ENCODE peak calls at places on chromosomes 16 and 17, in six cellular contexts. P is PC-9, X is A673, N is OCI-LY7, L is IMR-90, Y is transverse colon. D is an unnamed sample. For H3K9me3, the result is how much of the 10 kb centered on the place peaks cover.

GRCh38 chr17:77480509-77481215 is 339.9 kb downstream of the SEC14L1 start:
- DNase-seq in Y (no peak), X (no peak), P (no peak), N (no peak), L (no peak), D (no peak)

GRCh38 chr17:8148560-8148959 is 3.6 kb downstream of the PER1 start:
- DNase-seq in X (no peak), Y (no peak), L (no peak), P (no peak), N (no peak), D (peak)

GRCh38 chr17:64460955-64461354 is 12.0 kb downstream of the MILR1 start:
- DNase-seq in Y (no peak), L (no peak), X (no peak), P (no peak), N (no peak), D (no peak)

GRCh38 chr17:39660011-39660360 is 5.2 kb upstream of the TCAP start:
- DNase-seq in X (no peak), L (no peak), N (no peak), Y (no peak), P (no peak), D (no peak)

GRCh38 chr16:51773491-51773890 is 622.4 kb upstream of the SALL1 start:
- DNase-seq in P (no peak), X (no peak), L (no peak), N (no peak), Y (no peak), D (no peak)

GRCh38 chr17:27282054-27282501 is 11.8 kb upstream of the WSB1 start:
- DNase-seq in N (peak), Y (no peak), L (peak), P (no peak), X (no peak), D (no peak)

GRCh38 chr16:65895906-65896305 is 470.6 kb upstream of the CDH5 start:
- DNase-seq in Y (no peak), P (no peak), L (no peak), N (no peak), X (no peak), D (no peak)

GRCh38 chr17:8163978-8164814 is 1.4 kb upstream of the VAMP2 start:
- DNase-seq in L (peak), N (peak), P (peak), X (peak), Y (peak), D (peak)

GRCh38 chr17:7001562-7001961 is 5.7 kb downstream of the ALOX12 start:
- DNase-seq in Y (no peak), N (no peak), X (no peak), L (no peak), P (peak), D (no peak)

GRCh38 chr17:44738214-44738906 is 20.4 kb upstream of the ADAM11 start:
- DNase-seq in P (no peak), Y (no peak), L (peak), X (no peak), N (no peak), D (no peak)

GRCh38 chr16:57778658-57779057 is 23.6 kb downstream of the KIFC3 start:
- DNase-seq in L (no peak), P (no peak), N (no peak), X (no peak), Y (no peak), D (no peak)

GRCh38 chr17:76691379-76692191 is 19.2 kb downstream of the MXRA7 start:
- DNase-seq in P (no peak), L (no peak), Y (no peak), X (no peak), N (no peak), D (no peak)

GRCh38 chr16:25893332-25893731 is 201.6 kb downstream of the HS3ST4 start:
- DNase-seq in Y (no peak), X (no peak), N (no peak), L (no peak), P (no peak), D (no peak)

GRCh38 chr16:75263963-75264445 is 12.6 kb upstream of the BCAR1 start:
- DNase-seq in Y (peak), X (no peak), P (peak), L (no peak), N (no peak), D (no peak)

GRCh38 chr17:37791434-37791833 is 46.6 kb upstream of the HNF1B start:
- DNase-seq in L (peak), N (peak), Y (peak), X (peak), P (no peak), D (no peak)

GRCh38 chr16:54390095-54390494 is 103.5 kb upstream of the IRX3 start:
- DNase-seq in P (no peak), L (no peak), X (no peak), N (no peak), Y (no peak), D (no peak)

GRCh38 chr16:87471278-87472141 is 21.3 kb downstream of the ZCCHC14 start:
- DNase-seq in L (no peak), P (no peak), Y (no peak), X (no peak), N (no peak), D (peak)

GRCh38 chr16:5347561-5347960 is 250.0 kb upstream of the EEF2KMT start:
- DNase-seq in Y (no peak), X (no peak), N (no peak), L (no peak), P (no peak), D (no peak)

GRCh38 chr17:55273579-55274370 is 9.0 kb downstream of the HLF start:
- DNase-seq in L (no peak), X (no peak), N (no peak), Y (peak), P (no peak), D (no peak)

GRCh38 chr17:9566067-9566466 is 9.6 kb downstream of the STX8 start:
- DNase-seq in P (no peak), N (no peak), Y (no peak), L (no peak), X (peak), D (no peak)

GRCh38 chr17:17613708-17614114 is 22.2 kb upstream of the PEMT start:
- DNase-seq in X (peak), P (peak), N (peak), L (peak), Y (peak), D (no peak)

GRCh38 chr16:57810197-57811024 is 8.1 kb upstream of the KIFC3 start:
- DNase-seq in X (peak), P (peak), N (no peak), L (peak), Y (peak), D (peak)

GRCh38 chr17:70848785-70849184 is 679.5 kb downstream of the KCNJ2 start:
- DNase-seq in N (no peak), X (no peak), L (peak), P (no peak), Y (no peak), D (no peak)

GRCh38 chr17:27407916-27408846 is 48.1 kb upstream of the KSR1 start:
- DNase-seq in X (peak), N (no peak), L (peak), P (peak), Y (no peak), D (no peak)

GRCh38 chr17:74211141-74211928 is 2.0 kb upstream of the TTYH2 start:
- DNase-seq in X (no peak), Y (no peak), L (no peak), P (no peak), N (no peak), D (no peak)

GRCh38 chr17:43453331-43453812 is 30.4 kb upstream of the DHX8 start:
- DNase-seq in Y (peak), N (no peak), X (no peak), P (no peak), L (no peak), D (no peak)

GRCh38 chr17:15651583-15652110 is 32.1 kb upstream of the FBXW10B start:
- DNase-seq in N (peak), L (peak), X (peak), Y (peak), P (peak), D (peak)

GRCh38 chr16:10895053-10895946 is 18.3 kb downstream of the CIITA start:
- DNase-seq in Y (peak), P (peak), X (peak), N (peak), L (peak), D (peak)

GRCh38 chr17:79601604-79602420 is 9.0 kb downstream of the RBFOX3 start:
- DNase-seq in P (no peak), X (no peak), Y (no peak), N (no peak), L (no peak), D (no peak)

GRCh38 chr17:75087558-75088453 is at the start of gene SLC16A5:
- DNase-seq in L (peak), N (no peak), P (peak), Y (peak), X (peak), D (peak)

GRCh38 chr16:29029168-29029994 is 44.5 kb downstream of the LAT start:
- DNase-seq in Y (no peak), L (peak), X (peak), N (no peak), P (peak), D (no peak)

GRCh38 chr16:77169650-77170236 is 21.2 kb upstream of the MON1B start:
- DNase-seq in P (peak), L (peak), X (peak), Y (peak), N (peak), D (no peak)

GRCh38 chr17:19384723-19385391 is 2.1 kb downstream of the MFAP4 start:
- DNase-seq in L (peak), X (peak), N (no peak), P (no peak), Y (peak), D (peak)

GRCh38 chr16:89895482-89896250 is 22.3 kb downstream of the TCF25 start:
- DNase-seq in N (no peak), P (no peak), L (no peak), X (no peak), Y (no peak), D (no peak)

GRCh38 chr17:81092518-81093095 is 57.7 kb downstream of the BAIAP2 start:
- DNase-seq in L (no peak), N (no peak), Y (no peak), P (no peak), X (no peak), D (no peak)
- H3K4me3 ChIP-seq in L (no peak), N (no peak), Y (no peak), P (no peak), X (no peak), D (no peak)

GRCh38 chr16:35749253-35750141 is 2290.1 kb downstream of the TP53TG3F start:
- DNase-seq in L (no peak), N (no peak), X (no peak), Y (no peak), P (no peak), D (peak)

GRCh38 chr16:35748621-35749252 is 2289.3 kb downstream of the TP53TG3F start:
- DNase-seq in X (no peak), L (no peak), N (no peak), P (no peak), Y (no peak), D (no peak)

GRCh38 chr16:35751191-35751941 is 2292.0 kb downstream of the TP53TG3F start:
- DNase-seq in Y (no peak), N (no peak), L (no peak), X (no peak), P (no peak), D (peak)

GRCh38 chr16:35750701-35751104 is 2291.3 kb downstream of the TP53TG3F start:
- DNase-seq in X (no peak), P (no peak), L (no peak), Y (no peak), N (no peak), D (peak)

GRCh38 chr16:35750157-35750689 is 2290.8 kb downstream of the TP53TG3F start:
- DNase-seq in P (no peak), X (no peak), L (no peak), N (no peak), Y (no peak), D (no peak)
- H3K9me3 ChIP-seq in P (under half), X (under half), L (half or more), N (under half), Y (under half), D (half or more)

GRCh38 chr16:31298340-31298739 is 38.6 kb downstream of the ITGAM start:
- DNase-seq in N (no peak), L (no peak), P (no peak), Y (no peak), X (no peak), D (no peak)

GRCh38 chr16:31301708-31302400 is 42.1 kb downstream of the ITGAM start:
- DNase-seq in X (peak), P (no peak), Y (no peak), N (peak), L (no peak), D (no peak)

GRCh38 chr16:31297496-31297895 is 37.7 kb downstream of the ITGAM start:
- DNase-seq in L (no peak), Y (no peak), X (no peak), N (no peak), P (no peak), D (no peak)

GRCh38 chr16:31295206-31295605 is 35.4 kb downstream of the ITGAM start:
- DNase-seq in L (no peak), Y (no peak), P (no peak), N (no peak), X (no peak), D (no peak)

GRCh38 chr16:31298958-31299357 is 39.2 kb downstream of the ITGAM start:
- DNase-seq in P (no peak), N (peak), Y (no peak), X (no peak), L (no peak), D (no peak)
- TF ChIP-seq CTCF in P (peak), N (peak), Y (peak), X (peak), L (peak), D (no peak)

DNA sequence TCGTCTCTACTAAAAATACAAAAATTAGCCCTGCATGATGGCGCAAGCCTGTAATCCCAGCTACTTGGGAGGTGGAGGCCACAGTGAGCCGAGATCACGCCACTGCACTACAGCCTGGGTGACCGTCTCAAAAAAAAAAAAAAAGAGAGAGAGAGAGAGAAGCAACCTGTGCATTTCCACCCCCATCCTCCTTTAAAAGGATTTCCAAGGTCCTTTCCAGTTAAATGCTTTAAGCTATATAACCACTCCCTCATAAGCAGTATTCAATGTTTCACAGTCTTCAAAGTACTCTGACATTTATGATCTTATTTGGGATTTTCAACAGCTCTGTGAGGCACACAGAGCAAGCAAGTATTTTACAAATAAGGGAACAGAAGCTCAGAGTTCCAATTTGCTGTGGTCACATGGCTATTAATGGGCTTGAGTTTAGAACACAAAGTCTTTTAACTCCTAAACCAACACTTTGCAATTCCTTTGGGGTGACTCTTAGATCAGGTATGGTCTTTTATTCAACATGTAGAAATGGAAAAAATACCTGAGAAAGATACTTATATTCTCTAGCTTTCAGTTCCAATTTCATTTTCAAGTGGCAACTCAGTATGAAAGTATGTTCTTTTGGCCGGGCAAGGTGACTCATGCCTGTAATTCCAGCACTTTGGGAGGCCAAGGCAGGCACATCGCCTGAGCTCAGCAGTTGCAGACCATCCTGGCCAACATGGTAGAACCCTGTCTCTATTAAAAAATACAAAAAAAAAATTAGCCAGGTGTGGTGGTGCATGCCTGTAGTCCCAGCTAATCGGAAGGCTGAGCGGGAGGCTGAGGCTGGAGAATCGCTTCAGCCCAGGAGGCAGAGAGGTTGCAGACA is 31.3 kb downstream of the SPOP start:
- DNase-seq in L (peak), P (peak), Y (peak), N (no peak), X (peak), D (no peak)
- H3K4me3 ChIP-seq in L (peak), P (no peak), Y (peak), N (no peak), X (no peak), D (no peak)

GRCh38 chr16:34743115-34743514 is 1283.7 kb downstream of the TP53TG3F start:
- DNase-seq in L (no peak), P (no peak), X (no peak), Y (no peak), N (no peak), D (no peak)
- H3K9me3 ChIP-seq in L (under half), P (half or more), X (half or more), Y (under half), N (half or more), D (half or more)

GRCh38 chr17:67274466-67274865 is 29.5 kb upstream of the HELZ start:
- DNase-seq in L (no peak), X (no peak), P (no peak), N (no peak), Y (no peak), D (no peak)

GRCh38 chr17:67276075-67276474 is 31.1 kb upstream of the HELZ start:
- DNase-seq in N (peak), L (no peak), X (no peak), Y (no peak), P (peak), D (no peak)

GRCh38 chr17:67273900-67274299 is 28.9 kb upstream of the HELZ start:
- DNase-seq in Y (no peak), P (no peak), L (no peak), N (no peak), X (no peak), D (no peak)

GRCh38 chr17:67270411-67270810 is 25.4 kb upstream of the HELZ start:
- DNase-seq in X (no peak), L (no peak), P (no peak), N (no peak), Y (no peak), D (no peak)

DNA sequence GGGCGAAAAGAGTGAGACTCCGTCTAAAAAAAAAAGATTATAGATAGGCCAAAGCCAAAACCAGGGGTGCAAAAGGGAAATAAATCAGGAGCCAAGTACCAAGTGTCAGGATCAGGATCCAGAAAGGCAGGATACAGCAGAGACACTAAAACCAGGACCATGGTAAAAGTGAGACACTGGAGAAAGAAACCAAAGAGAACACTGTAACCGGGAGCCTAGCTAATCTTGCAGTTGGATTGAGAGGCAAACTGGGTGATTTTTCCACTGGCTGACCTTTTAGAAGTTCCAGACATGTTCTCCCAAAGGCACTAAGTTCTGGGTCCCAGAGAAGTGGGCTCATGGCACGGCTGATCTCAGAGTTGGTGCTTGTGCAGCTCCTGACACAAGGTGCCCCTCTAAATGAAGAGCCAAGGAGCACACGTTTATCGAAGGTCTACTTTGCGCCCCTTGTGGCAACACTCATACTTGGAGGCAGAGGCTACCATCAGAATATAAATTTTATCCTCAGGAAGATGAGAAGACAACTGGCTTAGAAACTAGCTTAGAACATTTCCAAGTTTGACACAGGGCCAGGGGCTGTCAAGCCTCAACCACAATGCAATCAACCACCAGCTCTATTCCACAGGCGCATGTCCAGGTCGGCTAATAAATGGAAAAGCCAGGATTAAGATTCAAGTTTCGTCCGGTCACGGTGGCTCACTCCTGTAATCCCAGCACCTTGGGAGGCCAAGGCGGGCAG is 27.5 kb upstream of the HELZ start:
- DNase-seq in P (no peak), N (peak), Y (no peak), L (no peak), X (peak), D (no peak)
- TF ChIP-seq CTCF in P (peak), N (peak), Y (no peak), L (peak), X (peak), D (no peak)

GRCh38 chr16:85174871-85175723 is 62.8 kb upstream of the CIBAR2 start:
- DNase-seq in Y (no peak), N (no peak), L (peak), X (peak), P (no peak), D (peak)
- H3K4me3 ChIP-seq in Y (no peak), N (no peak), L (no peak), X (peak), P (no peak), D (no peak)

DNA sequence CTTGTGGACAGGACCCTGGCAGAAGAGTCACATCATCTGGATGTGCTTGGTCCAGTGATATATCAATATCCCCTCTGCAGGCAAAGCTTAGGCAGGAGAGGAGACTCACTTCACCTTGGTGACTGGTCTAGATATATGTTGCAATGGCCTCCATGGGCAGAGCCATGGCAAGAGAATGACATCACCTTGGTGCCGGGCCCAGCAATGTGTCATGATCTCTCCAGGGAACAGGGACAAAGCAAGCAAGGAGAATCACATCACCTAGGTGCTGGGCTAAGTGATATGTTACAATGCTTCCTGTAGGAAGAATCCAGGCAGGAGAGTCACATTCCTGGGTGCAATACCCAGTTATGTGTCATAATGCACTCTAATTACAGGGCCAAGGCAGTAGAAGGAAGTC is 2106.2 kb downstream of the TP53TG3F start:
- DNase-seq in X (no peak), Y (no peak), N (no peak), L (no peak), P (no peak), D (no peak)
- H3K9me3 ChIP-seq in X (under half), Y (under half), N (under half), L (under half), P (under half), D (half or more)

GRCh38 chr16:35102780-35103403 is 1643.5 kb downstream of the TP53TG3F start:
- DNase-seq in P (peak), N (peak), X (peak), L (no peak), Y (no peak), D (no peak)
- TF ChIP-seq CTCF in P (peak), N (peak), X (peak), L (no peak), Y (no peak), D (no peak)

DNA sequence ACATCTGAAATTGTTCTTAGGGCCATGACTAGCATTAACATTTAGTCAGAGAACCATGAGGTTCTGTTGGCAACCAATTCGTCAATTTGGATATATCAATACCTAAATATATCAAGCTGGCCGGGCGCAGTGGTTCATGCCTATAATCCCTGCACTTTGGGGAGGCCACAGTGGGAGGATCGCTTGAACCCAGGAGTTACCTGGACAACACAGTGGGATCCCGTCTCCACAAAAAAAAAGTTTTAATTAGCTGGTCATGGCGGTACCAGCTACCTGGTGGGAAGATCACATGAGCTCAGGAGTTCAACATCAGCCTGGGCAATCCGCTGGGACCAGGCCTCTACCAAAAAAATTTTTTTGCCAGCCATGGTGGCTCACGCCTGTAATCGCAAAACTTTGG is 8.4 kb downstream of the YWHAE start:
- DNase-seq in X (no peak), P (no peak), Y (no peak), N (no peak), L (no peak), D (no peak)
- H3K4me3 ChIP-seq in X (no peak), P (no peak), Y (no peak), N (no peak), L (no peak), D (no peak)

D was measured in mucosa of descending colon.